ENCODE peak calls at places on chromosomes 6 and 20, in four cellular contexts. L, J, V and X are unnamed samples.

GRCh38 chr6:143614270-143614669 is 63.5 kb upstream of the PHACTR2 start:
- DNase-seq in L (no peak), J (no peak), V (no peak), X (no peak)

GRCh38 chr6:141133346-141133745 is 999.4 kb upstream of the GJE1 start:
- DNase-seq in L (no peak), J (no peak), V (no peak), X (no peak)

GRCh38 chr20:49207071-49207470 is 12.1 kb upstream of the DDX27 start:
- DNase-seq in L (peak), J (no peak), V (peak), X (no peak)

GRCh38 chr20:63602321-63602720 is 24.6 kb downstream of the GMEB2 start:
- DNase-seq in L (no peak), J (no peak), V (no peak), X (no peak)

GRCh38 chr6:43723737-43724295 is 36.2 kb upstream of the MRPS18A start:
- DNase-seq in L (peak), J (peak), V (peak), X (peak)

GRCh38 chr20:23334111-23334510 is 16.5 kb upstream of the NXT1 start:
- DNase-seq in L (no peak), J (no peak), V (no peak), X (no peak)

GRCh38 chr20:23270427-23270911 is 80.1 kb upstream of the NXT1 start:
- DNase-seq in L (no peak), J (no peak), V (peak), X (no peak)

GRCh38 chr6:14731638-14732037 is 514.2 kb upstream of the JARID2 start:
- DNase-seq in L (no peak), J (no peak), V (no peak), X (no peak)

GRCh38 chr6:2765896-2766766 is 938 bp downstream of the WRNIP1 start:
- DNase-seq in L (peak), J (peak), V (no peak), X (peak)

GRCh38 chr6:1554881-1555569 is 54.7 kb upstream of the FOXC1 start:
- DNase-seq in L (peak), J (peak), V (no peak), X (peak)

GRCh38 chr6:126118058-126118759 is 131.9 kb downstream of the TRMT11 start:
- DNase-seq in L (no peak), J (no peak), V (no peak), X (no peak)

GRCh38 chr6:5782783-5783567 is 223.8 kb downstream of the NRN1 start:
- DNase-seq in L (no peak), J (no peak), V (peak), X (peak)

GRCh38 chr6:14877758-14878157 is 368.1 kb upstream of the JARID2 start:
- DNase-seq in L (no peak), J (no peak), V (no peak), X (no peak)

GRCh38 chr20:11891827-11892521 is 25.7 kb upstream of the BTBD3 start:
- DNase-seq in L (peak), J (peak), V (peak), X (peak)

GRCh38 chr6:34791842-34792604 is at the start of gene BLTP3A:
- DNase-seq in L (peak), J (peak), V (peak), X (peak)

GRCh38 chr6:151440930-151441329 is 11.0 kb downstream of the RMND1 start:
- DNase-seq in L (no peak), J (no peak), V (no peak), X (no peak)

GRCh38 chr20:8130840-8131526 is 1.1 kb upstream of the PLCB1 start:
- DNase-seq in L (no peak), J (no peak), V (no peak), X (no peak)

DNA sequence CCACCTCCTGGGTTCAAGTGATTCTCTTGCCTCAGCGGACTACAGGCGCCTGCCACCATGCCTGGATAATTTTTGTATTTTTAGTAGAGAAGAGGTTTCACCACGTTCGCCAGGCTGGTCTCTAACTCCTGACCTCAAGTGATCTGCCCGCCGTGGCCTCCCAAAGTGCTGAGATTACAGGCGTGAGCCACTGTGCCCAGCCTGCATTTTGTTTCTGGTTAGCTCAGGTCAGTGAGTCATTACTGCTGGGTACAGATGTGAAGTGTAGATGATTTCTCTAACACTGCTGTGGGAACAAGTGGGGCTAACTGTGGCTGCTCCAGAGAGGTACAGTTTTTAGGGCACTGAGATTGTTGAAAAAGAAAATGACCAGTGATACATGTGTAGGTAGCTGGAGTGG is 188.6 kb downstream of the PRL start:
- DNase-seq in L (no peak), J (no peak), V (no peak), X (no peak)
- TF ChIP-seq FOXJ3 in L (no peak), J (no peak), V (no peak), X (no peak)

DNA sequence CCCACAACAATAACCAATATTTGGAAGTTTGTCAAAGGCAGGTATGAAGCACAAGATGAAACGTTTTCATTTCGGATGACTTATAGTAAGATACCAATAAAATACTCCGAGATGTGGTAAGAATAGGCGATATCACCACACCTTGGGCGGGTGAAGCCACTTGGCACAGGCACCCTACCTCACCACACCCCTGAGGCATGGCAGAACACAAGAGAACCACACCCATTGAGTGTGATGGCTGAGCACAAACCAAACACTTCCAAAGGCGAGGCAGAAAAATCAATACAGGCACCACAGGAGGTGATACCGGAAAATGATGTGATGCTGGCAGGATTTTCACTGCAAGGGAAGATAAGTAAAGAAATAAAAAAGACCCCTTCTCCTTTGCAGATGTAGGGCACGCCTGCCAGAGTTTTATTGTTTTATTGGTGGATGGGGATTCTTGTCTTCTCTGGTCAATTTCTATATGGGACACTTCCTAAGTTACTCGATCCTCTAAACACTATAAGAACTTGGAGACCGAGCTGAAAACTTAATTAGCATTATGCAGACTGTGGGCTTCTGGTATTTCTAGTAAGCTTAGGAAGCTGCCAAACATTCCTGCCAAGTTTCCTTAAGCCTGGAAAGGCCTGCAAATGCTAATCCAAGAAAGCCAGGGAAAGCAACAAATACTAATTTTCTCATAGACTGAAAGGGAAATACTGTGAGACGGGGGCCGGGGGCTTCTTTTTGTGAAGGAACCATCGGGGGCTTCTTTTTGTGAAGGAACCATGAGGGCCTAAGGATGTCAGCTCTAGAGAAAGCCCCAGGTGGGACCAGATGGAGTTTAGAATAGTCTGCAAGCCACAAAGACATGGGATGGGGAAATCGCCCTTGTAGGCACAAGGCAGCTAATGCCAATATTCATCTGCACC is 332.7 kb upstream of the PRDM1 start:
- DNase-seq in L (no peak), J (no peak), V (no peak), X (no peak)
- TF ChIP-seq FOXJ3 in L (no peak), J (no peak), V (no peak), X (no peak)

DNA sequence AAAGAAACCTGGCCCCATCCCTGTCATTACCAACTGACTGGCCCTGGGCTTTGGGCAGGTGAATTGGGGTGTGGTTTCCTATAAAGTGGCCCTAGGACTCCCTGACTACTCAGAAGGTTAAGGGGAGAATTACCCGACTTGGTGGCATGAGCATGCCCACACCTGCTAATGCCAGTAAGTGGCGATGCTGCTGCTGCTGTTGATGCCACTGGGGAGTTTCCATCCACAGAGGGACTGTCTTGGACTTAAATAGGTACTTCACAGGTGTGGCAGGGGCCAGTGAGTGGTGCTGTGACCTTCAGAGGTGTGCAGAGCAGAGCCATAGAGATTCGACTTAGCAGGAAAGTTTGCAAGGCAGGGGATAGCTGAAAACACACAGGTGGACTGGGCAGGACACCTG is 32.6 kb upstream of the MDFI start:
- DNase-seq in L (no peak), J (no peak), V (no peak), X (no peak)
- TF ChIP-seq FOXJ3 in L (no peak), J (no peak), V (no peak), X (no peak)

DNA sequence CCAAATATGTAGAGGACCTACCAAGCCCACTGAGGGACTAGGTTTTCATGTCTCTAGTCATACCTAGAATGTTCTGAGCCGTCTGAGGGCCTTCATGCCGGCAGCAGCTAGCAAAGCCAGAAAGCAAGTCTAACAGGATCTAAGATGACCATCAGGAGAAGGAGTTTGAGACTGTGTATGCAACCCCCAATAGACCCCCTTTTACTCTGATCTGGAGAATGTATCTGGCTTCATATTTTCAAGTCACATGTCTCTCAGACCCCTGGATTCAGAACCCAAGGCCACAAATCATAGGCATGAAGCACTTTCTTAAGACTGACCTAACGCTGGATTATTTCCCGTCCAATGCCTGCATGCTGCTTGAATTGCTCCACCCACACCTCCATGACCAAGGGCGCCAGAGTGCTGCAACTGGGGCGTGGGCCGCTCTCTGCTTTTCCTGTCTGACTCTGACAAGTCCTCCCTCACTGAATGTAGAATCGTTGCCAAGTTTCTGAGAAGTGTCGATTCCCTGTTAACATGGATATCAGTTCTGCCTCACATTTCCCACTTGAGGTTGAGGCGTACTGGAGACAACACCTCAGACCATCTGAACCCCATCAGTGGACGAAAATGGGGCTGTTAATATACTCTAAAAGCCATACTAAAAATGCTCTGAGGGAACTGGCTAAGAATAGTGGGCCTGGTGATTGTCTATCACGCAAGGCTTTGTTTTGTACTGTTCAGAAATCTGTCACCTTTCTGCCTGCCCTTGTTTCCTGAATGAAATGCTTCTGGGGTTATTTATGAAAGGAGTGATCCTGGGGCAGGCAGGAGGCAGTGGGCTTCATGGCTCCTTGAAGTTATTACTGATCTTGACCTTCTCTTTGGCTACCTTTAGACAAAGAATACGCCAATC is 23.9 kb upstream of the ASXL1 start:
- DNase-seq in L (no peak), J (peak), V (no peak), X (no peak)
- TF ChIP-seq FOXJ3 in L (no peak), J (no peak), V (no peak), X (no peak)

GRCh38 chr20:17893480-17893879 is 75.1 kb downstream of the SNX5 start:
- DNase-seq in L (no peak), J (no peak), V (no peak), X (no peak)

GRCh38 chr20:17897566-17898307 is 70.9 kb downstream of the SNX5 start:
- DNase-seq in L (no peak), J (no peak), V (no peak), X (no peak)

GRCh38 chr20:17896771-17897369 is 71.7 kb downstream of the SNX5 start:
- DNase-seq in L (no peak), J (no peak), V (peak), X (no peak)

GRCh38 chr20:17896247-17896723 is 72.3 kb downstream of the SNX5 start:
- DNase-seq in L (no peak), J (no peak), V (no peak), X (no peak)

DNA sequence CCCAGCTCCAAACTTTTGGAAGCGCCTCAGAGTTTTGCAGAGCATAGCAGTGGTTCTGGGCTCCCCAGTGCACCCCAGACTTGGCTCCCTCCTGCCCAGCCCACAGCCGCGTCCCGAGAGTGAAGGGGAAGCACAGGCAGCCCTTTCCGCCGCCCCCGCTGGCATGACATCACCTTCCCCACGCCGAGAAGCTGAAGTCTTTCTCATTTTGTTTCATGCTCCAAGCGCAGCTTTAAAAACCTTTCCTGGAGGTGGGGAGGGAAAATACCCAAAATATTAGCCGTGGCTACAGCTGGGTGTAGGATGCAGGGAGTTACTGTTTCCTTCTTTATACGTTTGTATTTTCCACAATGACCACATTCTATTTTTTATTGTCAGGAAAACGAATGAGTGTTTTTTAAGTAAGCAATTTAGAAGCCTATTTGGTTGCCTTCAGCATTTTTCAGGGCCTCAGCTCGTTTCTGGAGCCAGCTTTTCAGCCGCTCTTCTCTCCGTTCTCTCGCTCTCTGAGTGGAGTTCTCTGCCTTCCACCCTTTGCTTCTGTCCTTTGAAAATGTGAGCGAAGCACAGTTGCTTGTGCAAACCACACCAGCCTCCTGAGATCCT is 72.8 kb downstream of the SNX5 start:
- DNase-seq in L (no peak), J (peak), V (no peak), X (no peak)
- TF ChIP-seq FOXJ3 in L (no peak), J (no peak), V (no peak), X (no peak)

GRCh38 chr6:31299511-31299910 is 27.6 kb upstream of the HLA-C start:
- DNase-seq in L (no peak), J (no peak), V (no peak), X (no peak)

GRCh38 chr6:31305674-31306219 is 33.9 kb upstream of the HLA-C start:
- DNase-seq in L (no peak), J (no peak), V (no peak), X (no peak)

GRCh38 chr6:31304683-31305082 is 32.8 kb upstream of the HLA-C start:
- DNase-seq in L (no peak), J (no peak), V (no peak), X (no peak)

GRCh38 chr6:31299947-31300346 is 28.1 kb upstream of the HLA-C start:
- DNase-seq in L (no peak), J (no peak), V (peak), X (no peak)

DNA sequence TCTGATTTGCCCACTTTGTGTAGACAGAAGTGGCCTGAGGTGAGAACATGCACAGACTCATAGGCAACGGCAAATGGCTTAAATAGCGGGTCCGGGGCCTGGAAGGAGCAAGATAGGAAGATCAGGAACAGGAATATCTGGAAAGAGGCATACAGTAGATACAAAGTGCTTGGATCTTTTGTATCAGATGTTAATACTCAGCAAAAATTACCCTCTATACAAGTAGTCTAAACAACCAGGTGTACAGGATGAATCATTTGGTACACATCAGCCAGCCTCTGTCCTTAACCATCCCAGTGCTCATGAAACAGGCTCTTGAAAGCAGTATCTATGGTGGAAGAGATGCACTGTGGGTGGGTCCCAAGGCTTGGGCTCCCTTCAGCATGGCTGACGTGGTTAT is 28.9 kb upstream of the HLA-C start:
- DNase-seq in L (no peak), J (no peak), V (no peak), X (no peak)
- TF ChIP-seq FOXJ3 in L (no peak), J (no peak), V (no peak), X (no peak)

DNA sequence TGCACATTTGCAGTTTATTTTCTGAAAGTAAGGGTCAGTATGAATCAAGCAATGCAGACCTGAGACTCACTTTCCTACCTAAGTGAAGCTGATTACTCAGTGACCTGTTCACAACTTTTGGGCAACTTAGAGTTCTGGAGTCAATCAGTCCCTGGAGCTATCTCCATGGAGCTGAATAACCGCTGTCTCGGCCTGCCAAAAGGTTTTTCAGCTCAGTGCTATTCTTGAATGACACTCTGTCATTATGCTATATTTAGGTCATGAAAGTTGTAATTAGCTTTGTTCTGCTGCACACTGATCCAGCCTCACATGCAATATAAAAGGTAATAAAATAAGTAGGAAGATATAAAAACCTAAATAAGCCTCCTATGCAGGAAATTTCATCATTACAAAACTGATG is 356.0 kb downstream of the BMP2 start:
- DNase-seq in L (no peak), J (no peak), V (no peak), X (no peak)
- TF ChIP-seq FOXJ3 in L (no peak), J (no peak), V (no peak), X (no peak)